ENCODE peak calls at places on chromosomes 13 and 19, in five cellular contexts. C is breast epithelium, F is omental fat pad, K is IMR-90, Z is fibroblast of mammary gland. G is an unnamed sample.

GRCh38 chr13:58960909-58961308 is 1202.8 kb downstream of the DIAPH3 start:
- DNase-seq in C (no peak), K (peak; percentile 2), Z (peak; percentile 1), F (no peak), G (no peak)

GRCh38 chr13:40170982-40171381 is 495.5 kb downstream of the FOXO1 start:
- DNase-seq in K (no peak), F (no peak), Z (no peak), C (no peak), G (no peak)

GRCh38 chr13:109881347-109881725 is 95.0 kb upstream of the IRS2 start:
- DNase-seq in K (no peak), C (no peak), F (no peak), Z (no peak), G (no peak)

GRCh38 chr19:49896863-49897621 is at the start of gene IL4I1:
- DNase-seq in K (peak; percentile 42), F (no peak), Z (no peak), C (no peak), G (peak; percentile 59)

GRCh38 chr13:74270018-74270417 is 135.8 kb upstream of the KLF12 start:
- DNase-seq in F (no peak), C (no peak), K (peak; percentile 10), Z (no peak), G (no peak)

GRCh38 chr19:14558370-14559066 is 13.3 kb downstream of the NDUFB7 start:
- DNase-seq in F (no peak), Z (no peak), K (no peak), C (no peak), G (no peak)

GRCh38 chr19:33778089-33778791 is 18.4 kb upstream of the KCTD15 start:
- DNase-seq in C (peak; percentile 50), K (peak; percentile 61), F (peak; percentile 62), Z (peak; percentile 66), G (peak; percentile 81)

GRCh38 chr19:42479736-42480135 is 37.0 kb upstream of the CXCL17 start:
- DNase-seq in Z (no peak), C (no peak), F (no peak), K (no peak), G (no peak)

GRCh38 chr13:71290963-71291937 is 575.8 kb downstream of the DACH1 start:
- DNase-seq in F (no peak), Z (peak; percentile 58), K (peak; percentile 1), C (no peak), G (peak; percentile 39)

GRCh38 chr13:52785721-52786120 is 46.1 kb upstream of the CNMD start:
- DNase-seq in Z (no peak), F (no peak), K (no peak), C (no peak), G (no peak)

GRCh38 chr13:59888408-59888807 is 275.3 kb downstream of the DIAPH3 start:
- DNase-seq in C (no peak), F (no peak), K (no peak), Z (no peak), G (no peak)

GRCh38 chr19:34220472-34221063 is 33.8 kb upstream of the GARRE1 start:
- DNase-seq in C (peak; percentile 30), Z (peak; percentile 81), K (peak; percentile 53), F (peak; percentile 75), G (peak; percentile 48)

GRCh38 chr19:29245221-29245620 is 32.3 kb upstream of the UQCRFS1 start:
- DNase-seq in C (no peak), Z (no peak), F (no peak), K (no peak), G (no peak)

GRCh38 chr13:26037302-26037701 is 14.5 kb downstream of the SHISA2 start:
- DNase-seq in Z (no peak), C (no peak), K (no peak), F (no peak), G (no peak)

GRCh38 chr19:27966390-27966816 is 1246.5 kb downstream of the UQCRFS1 start:
- DNase-seq in C (no peak), F (no peak), K (no peak), Z (peak; percentile 27), G (no peak)

GRCh38 chr13:35964764-35965163 is 166.4 kb downstream of the DCLK1 start:
- DNase-seq in Z (peak; percentile 87), C (no peak), K (peak; percentile 68), F (no peak), G (no peak)

GRCh38 chr13:92355213-92355612 is 871.4 kb upstream of the GPC6 start:
- DNase-seq in Z (peak; percentile 30), C (no peak), K (peak; percentile 5), F (no peak), G (no peak)

GRCh38 chr19:29538651-29539050 is 12.9 kb downstream of the VSTM2B start:
- DNase-seq in C (no peak), F (no peak), Z (no peak), K (no peak), G (no peak)

GRCh38 chr13:32829269-32829668 is 187.0 kb upstream of the KL start:
- DNase-seq in K (no peak), F (no peak), Z (no peak), C (no peak), G (no peak)

GRCh38 chr19:18434411-18435184 is 3.3 kb downstream of the ISYNA1 start:
- DNase-seq in Z (no peak), K (no peak), F (no peak), C (no peak), G (no peak)

GRCh38 chr13:105144936-105145335 is 1390.5 kb downstream of the EFNB2 start:
- DNase-seq in Z (no peak), C (no peak), K (no peak), F (no peak), G (no peak)

GRCh38 chr19:48578891-48579290 is 26.9 kb downstream of the SULT2B1 start:
- DNase-seq in Z (no peak), C (no peak), F (no peak), K (peak; percentile 58), G (no peak)

GRCh38 chr13:99960663-99961440 is 10.7 kb downstream of the ZIC5 start:
- DNase-seq in Z (no peak), C (no peak), F (no peak), K (no peak), G (no peak)

GRCh38 chr13:113544896-113545295 is 39.7 kb upstream of the TFDP1 start:
- DNase-seq in Z (no peak), F (no peak), C (no peak), K (no peak), G (no peak)

GRCh38 chr19:36420961-36421748 is 2.7 kb upstream of the ZFP82 start:
- DNase-seq in Z (peak; percentile 61), C (no peak), K (peak; percentile 27), F (no peak), G (no peak)
- TF ChIP-seq CTCF in Z (no peak), C (no peak), K (no peak), F (no peak), G (no peak)

GRCh38 chr13:48750588-48751383 is 97.1 kb downstream of the CYSLTR2 start:
- DNase-seq in C (no peak), K (no peak), F (no peak), Z (peak; percentile 68), G (no peak)

GRCh38 chr13:48749144-48749543 is 95.4 kb downstream of the CYSLTR2 start:
- DNase-seq in K (peak; percentile 70), Z (peak; percentile 92), F (no peak), C (no peak), G (no peak)

GRCh38 chr13:48746816-48747215 is 93.1 kb downstream of the CYSLTR2 start:
- DNase-seq in C (no peak), F (no peak), K (no peak), Z (no peak), G (no peak)

GRCh38 chr13:48748681-48749080 is 95.0 kb downstream of the CYSLTR2 start:
- DNase-seq in K (peak; percentile 23), C (no peak), F (no peak), Z (peak; percentile 81), G (no peak)

DNA sequence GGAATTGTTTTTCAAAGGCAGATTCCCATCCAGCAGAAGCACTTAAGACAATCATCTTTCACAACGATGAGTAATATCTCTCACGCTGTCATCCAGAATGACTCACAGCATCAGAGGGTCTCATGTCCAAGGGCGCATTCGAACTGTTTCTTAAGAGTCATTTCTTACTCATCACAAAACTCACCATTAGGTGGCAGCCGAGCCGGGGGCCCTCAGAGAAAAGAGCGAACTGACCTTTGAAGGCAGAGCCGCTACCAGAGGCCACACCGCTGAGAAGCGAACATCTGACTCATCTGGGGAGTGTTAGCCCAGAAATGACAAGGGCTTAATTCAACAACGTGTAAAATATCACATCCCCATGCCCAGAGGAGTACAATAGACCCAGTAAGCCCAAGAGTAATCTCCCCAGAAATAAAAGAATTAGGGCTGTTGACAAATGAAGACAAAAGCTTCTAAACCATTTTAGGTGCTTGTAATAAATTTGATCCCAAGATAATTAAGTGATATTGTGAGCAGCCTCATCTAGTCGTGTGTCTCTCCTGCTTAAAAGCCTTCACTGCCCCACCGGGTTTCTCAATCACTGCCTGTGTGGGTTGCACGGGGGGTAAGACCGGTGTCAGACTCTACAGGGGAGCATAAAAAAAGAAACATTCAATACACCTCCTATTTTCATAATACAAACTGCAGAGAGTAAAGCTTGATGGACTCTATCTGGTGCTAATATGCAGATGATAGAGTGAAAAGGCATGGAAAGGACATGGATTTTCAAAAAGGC is 96.2 kb downstream of the CYSLTR2 start:
- DNase-seq in Z (peak; percentile 100), F (peak; percentile 57), C (no peak), K (peak; percentile 99), G (no peak)
- TF ChIP-seq CTCF in Z (peak; percentile 53), F (no peak), C (no peak), K (peak; percentile 58), G (no peak)

GRCh38 chr19:41156207-41156606 is 36.8 kb upstream of the CYP2S1 start:
- DNase-seq in K (no peak), F (no peak), Z (no peak), C (no peak), G (no peak)

GRCh38 chr19:41159861-41160260 is 33.2 kb upstream of the CYP2S1 start:
- DNase-seq in C (no peak), F (no peak), K (no peak), Z (no peak), G (no peak)

GRCh38 chr19:41166888-41167804 is 25.9 kb upstream of the CYP2S1 start:
- DNase-seq in F (no peak), C (no peak), Z (no peak), K (no peak), G (no peak)

DNA sequence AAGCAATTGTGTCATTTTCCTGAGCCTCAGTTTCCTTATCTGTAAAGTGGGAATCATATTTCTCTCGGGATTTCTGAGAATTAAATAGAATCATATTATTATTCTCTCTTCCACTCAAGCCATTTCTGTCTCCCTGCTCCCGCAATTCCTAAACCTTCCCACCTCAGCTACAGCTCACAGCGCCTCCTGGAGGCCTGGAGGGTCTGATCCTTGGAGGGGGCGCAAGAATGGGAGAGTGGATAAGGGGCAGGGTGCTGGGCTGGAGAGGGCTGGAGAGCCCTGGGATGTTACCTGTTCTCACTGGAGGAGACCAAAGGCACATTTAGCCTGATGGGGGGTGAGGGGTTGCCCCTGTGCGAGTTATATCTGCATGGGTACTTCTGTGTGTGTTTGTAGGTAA is 31.1 kb upstream of the CYP2S1 start:
- DNase-seq in Z (no peak), C (no peak), K (no peak), F (no peak), G (no peak)
- TF ChIP-seq CTCF in Z (peak; percentile 7), C (no peak), K (no peak), F (no peak), G (no peak)

GRCh38 chr19:45019187-45019586 is 17.9 kb downstream of the RELB start:
- DNase-seq in K (no peak), Z (no peak), F (no peak), C (no peak), G (no peak)

GRCh38 chr19:45021971-45022370 is 16.9 kb upstream of the CLASRP start:
- DNase-seq in K (no peak), Z (no peak), C (no peak), F (no peak), G (no peak)

GRCh38 chr19:45023048-45023447 is 15.8 kb upstream of the CLASRP start:
- DNase-seq in F (no peak), K (no peak), Z (no peak), C (no peak), G (no peak)

GRCh38 chr19:45016388-45017314 is 15.4 kb downstream of the RELB start:
- DNase-seq in F (peak; percentile 44), Z (peak; percentile 81), K (peak; percentile 63), C (peak; percentile 66), G (peak; percentile 75)

GRCh38 chr19:45020071-45020470 is 18.8 kb upstream of the CLASRP start:
- DNase-seq in K (no peak), Z (no peak), F (no peak), C (no peak), G (no peak)
- TF ChIP-seq CTCF in K (no peak), Z (no peak), F (no peak), C (no peak), G (no peak)